ENCODE peak calls at places on chromosome 10, in four cellular contexts. D, M, A and L are unnamed samples.
A peak's percentile ranks its signal among the peaks of the same experiment; 100 is the strongest.

GRCh38 chr10:49741108-49741995 is 20.8 kb downstream of the OGDHL start:
- DNase-seq in D (no peak), M (no peak), A (no peak), L (no peak)

GRCh38 chr10:115844592-115844991 is 428.4 kb downstream of the GFRA1 start:
- DNase-seq in D (no peak), M (no peak), A (no peak), L (no peak)

GRCh38 chr10:120824864-120825263 is 26.3 kb upstream of the WDR11 start:
- DNase-seq in D (peak; percentile 29), A (peak; percentile 54), M (peak; percentile 21), L (peak; percentile 80)

GRCh38 chr10:77553311-77553710 is 84.3 kb downstream of the KCNMA1 start:
- DNase-seq in D (no peak), M (no peak), A (no peak), L (no peak)

GRCh38 chr10:121553455-121553854 is 44.8 kb downstream of the FGFR2 start:
- DNase-seq in D (no peak), M (no peak), A (no peak), L (no peak)

GRCh38 chr10:128274938-128275337 is 148.7 kb upstream of the MKI67 start:
- DNase-seq in A (no peak), M (peak; percentile 53), D (no peak), L (no peak)

GRCh38 chr10:13803566-13804554 is 217.1 kb downstream of the PRPF18 start:
- DNase-seq in A (no peak), M (no peak), D (no peak), L (no peak)

GRCh38 chr10:103845983-103846382 is 9.4 kb downstream of the SH3PXD2A start:
- DNase-seq in M (peak; percentile 64), D (peak; percentile 70), A (no peak), L (no peak)

GRCh38 chr10:28479366-28479765 is 53.6 kb upstream of the WAC start:
- DNase-seq in A (no peak), D (no peak), M (no peak), L (no peak)

GRCh38 chr10:96130326-96130758 is 245 bp downstream of the ZNF518A start:
- DNase-seq in M (peak; percentile 86), D (peak; percentile 92), A (no peak), L (peak; percentile 92)

GRCh38 chr10:124677871-124678565 is 66.2 kb downstream of the FAM53B start:
- DNase-seq in D (no peak), A (no peak), M (no peak), L (peak; percentile 49)

GRCh38 chr10:4013651-4014085 is 228.7 kb upstream of the KLF6 start:
- DNase-seq in A (no peak), D (no peak), M (no peak), L (no peak)

GRCh38 chr10:75425291-75426079 is 5.9 kb upstream of the LRMDA start:
- DNase-seq in D (no peak), A (no peak), M (no peak), L (no peak)

GRCh38 chr10:94131885-94132284 is 138.2 kb downstream of the PLCE1 start:
- DNase-seq in M (no peak), A (no peak), D (no peak), L (no peak)

GRCh38 chr10:74156919-74157289 is 5.9 kb downstream of the ADK start:
- DNase-seq in D (peak; percentile 35), A (no peak), M (peak; percentile 81), L (no peak)

GRCh38 chr10:69657417-69657816 is 27.4 kb downstream of the FAM241B start:
- DNase-seq in M (no peak), D (no peak), A (no peak), L (no peak)

GRCh38 chr10:132889556-132889955 is 52.8 kb downstream of the CFAP46 start:
- DNase-seq in D (no peak), M (no peak), A (no peak), L (no peak)

GRCh38 chr10:80511984-80512634 is 25.6 kb upstream of the SH2D4B start:
- DNase-seq in D (no peak), M (no peak), A (no peak), L (no peak)

GRCh38 chr10:86779267-86780017 is 23.0 kb downstream of the BMPR1A start:
- DNase-seq in D (no peak), A (no peak), M (no peak), L (no peak)

GRCh38 chr10:33187427-33187999 is 147.0 kb downstream of the NRP1 start:
- DNase-seq in D (no peak), M (no peak), A (no peak), L (no peak)

GRCh38 chr10:20631229-20631628 is 265.9 kb downstream of the NEBL start:
- DNase-seq in M (no peak), D (no peak), A (no peak), L (no peak)
- H3K9me2 ChIP-seq in M (no peaks in the 10 kb centered on the region), D (no peaks in the 10 kb centered on the region), A (no peaks in the 10 kb centered on the region), L (no peaks in the 10 kb centered on the region)

GRCh38 chr10:31749293-31749692 is 179.3 kb downstream of the ARHGAP12 start:
- DNase-seq in D (no peak), A (no peak), M (no peak), L (no peak)

GRCh38 chr10:31749981-31750850 is 178.4 kb downstream of the ARHGAP12 start:
- DNase-seq in D (no peak), M (no peak), A (no peak), L (no peak)

GRCh38 chr10:31752167-31752566 is 176.5 kb downstream of the ARHGAP12 start:
- DNase-seq in A (no peak), M (no peak), D (no peak), L (no peak)

GRCh38 chr10:31753681-31754080 is 174.9 kb downstream of the ARHGAP12 start:
- DNase-seq in D (no peak), M (no peak), A (no peak), L (no peak)

DNA sequence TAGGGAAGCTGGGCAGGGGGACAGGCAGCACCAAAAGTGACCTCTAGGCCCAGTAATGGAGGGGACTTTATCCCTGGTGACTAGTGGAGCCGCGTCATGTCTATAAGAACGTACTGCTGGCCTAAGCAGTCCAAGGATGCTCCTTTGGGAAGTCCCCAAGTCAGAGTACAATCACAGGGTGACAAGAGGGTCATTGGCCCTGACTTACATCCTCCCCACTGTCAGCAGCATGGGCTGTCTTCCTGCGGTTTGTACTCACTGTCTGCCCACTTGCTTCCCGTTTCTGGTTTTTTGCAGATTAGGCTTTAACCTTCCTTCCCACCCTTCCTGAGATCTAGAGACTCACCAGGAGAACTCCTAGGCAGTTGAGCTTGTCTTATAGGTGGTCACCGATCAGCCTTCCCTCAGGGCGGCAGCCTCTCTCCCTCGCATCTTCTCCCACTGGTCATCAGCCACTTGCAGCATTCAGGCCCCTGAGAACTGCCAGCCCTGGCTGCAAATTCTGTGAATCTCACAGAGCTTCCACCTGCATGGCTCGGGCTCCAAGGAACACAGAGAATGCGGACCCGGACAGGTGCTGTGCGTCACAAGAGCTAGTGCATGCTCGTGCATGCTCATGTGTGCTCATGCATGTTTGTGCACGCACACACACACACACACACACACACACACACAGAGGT is 177.1 kb downstream of the ARHGAP12 start:
- DNase-seq in A (no peak), D (no peak), M (no peak), L (no peak)
- H3K4me2 ChIP-seq in A (no peak overlapping the region), D (no peak overlapping the region), M (no peak overlapping the region), L (no peak overlapping the region)

DNA sequence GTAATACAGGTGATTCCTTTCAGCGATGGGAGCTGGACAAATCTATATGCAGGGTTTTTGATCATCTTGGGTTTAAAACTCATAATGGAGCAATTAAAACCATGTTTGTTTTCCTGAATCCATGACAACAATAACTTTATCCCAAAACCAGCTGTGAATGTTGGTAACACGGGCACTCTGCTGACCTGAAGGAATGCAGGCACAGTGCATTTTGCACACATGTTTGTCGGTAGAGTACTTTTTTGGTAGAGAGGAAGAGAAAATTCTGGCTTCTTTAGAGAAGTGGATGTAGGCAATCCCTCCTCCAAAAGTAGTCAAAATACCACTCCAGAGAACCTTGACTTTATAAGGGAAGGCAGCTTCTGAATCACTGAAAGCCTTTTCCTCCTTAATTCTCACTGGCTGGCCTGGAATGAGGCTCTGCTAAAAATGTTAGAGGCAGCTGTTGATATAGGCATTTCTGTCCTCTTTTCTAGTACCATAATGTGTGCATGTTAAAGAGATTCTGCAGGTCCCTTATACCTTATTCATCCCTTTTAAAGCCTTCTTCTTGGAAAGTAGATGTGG is 15.8 kb upstream of the ACTA2 start:
- DNase-seq in M (no peak), A (no peak), D (no peak), L (no peak)
- H2AFZ ChIP-seq in M (no peak overlapping the region), A (no peak overlapping the region), D (no peak overlapping the region), L (no peak overlapping the region)

GRCh38 chr10:88505265-88505664 is 77.9 kb downstream of the RNLS start:
- DNase-seq in M (no peak), D (no peak), A (no peak), L (no peak)

GRCh38 chr10:88507380-88507779 is 75.7 kb downstream of the RNLS start:
- DNase-seq in M (no peak), D (no peak), A (no peak), L (no peak)

GRCh38 chr10:88500656-88501055 is 82.5 kb downstream of the RNLS start:
- DNase-seq in M (no peak), D (no peak), A (no peak), L (no peak)

GRCh38 chr10:88508054-88508453 is 75.1 kb downstream of the RNLS start:
- DNase-seq in D (no peak), M (no peak), A (no peak), L (no peak)

GRCh38 chr10:88505680-88506215 is 77.4 kb downstream of the RNLS start:
- DNase-seq in D (no peak), A (no peak), M (no peak), L (no peak)
- H3K9me2 ChIP-seq in D (no peaks in the 10 kb centered on the region), A (no peaks in the 10 kb centered on the region), M (no peaks in the 10 kb centered on the region), L (no peaks in the 10 kb centered on the region)

GRCh38 chr10:6795571-6795970 is 215.5 kb upstream of the PRKCQ start:
- DNase-seq in M (no peak), D (no peak), A (no peak), L (no peak)

GRCh38 chr10:6794441-6794840 is 214.4 kb upstream of the PRKCQ start:
- DNase-seq in M (no peak), A (no peak), D (no peak), L (no peak)

GRCh38 chr10:6796231-6796630 is 216.2 kb upstream of the PRKCQ start:
- DNase-seq in D (no peak), A (no peak), M (no peak), L (no peak)
- H3K4me2 ChIP-seq in D (no peak overlapping the region), A (no peak overlapping the region), M (no peak overlapping the region), L (no peak overlapping the region)